ENCODE peak calls at places on chromosomes 13 and 19, in four cellular contexts. V, W, P and Q are unnamed samples.
A peak's percentile ranks its signal among the peaks of the same experiment; 100 is the strongest.

GRCh38 chr13:70568571-70568970 is 460.3 kb upstream of the KLHL1 start:
- DNase-seq in V (no peak), W (no peak), P (no peak), Q (no peak)

GRCh38 chr13:29561918-29562317 is 33.6 kb downstream of the SLC7A1 start:
- DNase-seq in V (no peak), W (no peak), P (no peak), Q (no peak)

GRCh38 chr19:36379510-36379819 is 464 bp upstream of the ZFP14 start:
- DNase-seq in V (no peak), W (no peak), P (no peak), Q (no peak)

GRCh38 chr19:21697171-21697570 is 70.2 kb downstream of the ZNF100 start:
- DNase-seq in V (no peak), W (no peak), P (no peak), Q (no peak)

GRCh38 chr19:58440556-58440955 is 603 bp upstream of the ZNF132 start:
- DNase-seq in V (no peak), W (no peak), P (no peak), Q (no peak)

GRCh38 chr19:1780272-1780957 is 27.1 kb downstream of the ONECUT3 start:
- DNase-seq in V (peak; percentile 52), W (no peak), P (no peak), Q (no peak)

GRCh38 chr13:41386206-41386605 is 71.1 kb upstream of the RGCC start:
- DNase-seq in V (no peak), W (no peak), P (no peak), Q (no peak)

GRCh38 chr13:72514141-72514540 is 213.3 kb downstream of the MZT1 start:
- DNase-seq in V (no peak), W (no peak), P (no peak), Q (no peak)

GRCh38 chr19:18274776-18275356 is 614 bp upstream of the IQCN start:
- DNase-seq in V (peak; percentile 92), W (peak; percentile 92), P (no peak), Q (peak; percentile 62)

GRCh38 chr19:372306-372890 is 27.8 kb upstream of the MIER2 start:
- DNase-seq in V (peak; percentile 71), W (no peak), P (no peak), Q (no peak)

GRCh38 chr19:49224856-49225255 is 67.3 kb downstream of the TRPM4 start:
- DNase-seq in V (peak; percentile 53), W (peak; percentile 77), P (no peak), Q (peak; percentile 15)

GRCh38 chr13:114077938-114078335 is 54.5 kb downstream of the RASA3 start:
- DNase-seq in V (no peak), W (no peak), P (no peak), Q (no peak)

GRCh38 chr19:31960474-31960873 is 384.9 kb upstream of the ZNF507 start:
- DNase-seq in V (no peak), W (no peak), P (no peak), Q (no peak)

GRCh38 chr13:99542788-99543406 is 41.6 kb downstream of the TM9SF2 start:
- DNase-seq in V (no peak), W (peak; percentile 17), P (peak; percentile 16), Q (peak; percentile 81)

GRCh38 chr13:31160857-31161582 is 684 bp downstream of the HSPH1 start:
- DNase-seq in V (peak; percentile 64), W (peak; percentile 70), P (peak; percentile 42), Q (peak; percentile 50)

GRCh38 chr13:42894765-42895181 is 97.3 kb downstream of the EPSTI1 start:
- DNase-seq in V (peak; percentile 58), W (no peak), P (no peak), Q (no peak)

GRCh38 chr13:45162194-45162593 is 38.7 kb downstream of the KCTD4 start:
- DNase-seq in V (peak; percentile 19), W (no peak), P (no peak), Q (no peak)

GRCh38 chr13:20247963-20248362 is 15.8 kb upstream of the GJB6 start:
- DNase-seq in V (no peak), W (no peak), P (no peak), Q (no peak)

GRCh38 chr13:41610426-41610825 is 153.1 kb downstream of the RGCC start:
- DNase-seq in V (peak; percentile 96), W (no peak), P (no peak), Q (no peak)